ENCODE peak calls at places on chromosomes 7 and 10, in four cellular contexts. G is mesendoderm, H is H9, W is H1. U is an unnamed sample.

GRCh38 chr10:14904316-14904732 is 25.7 kb downstream of the SUV39H2 start:
- DNase-seq in W (no peak), H (no peak), G (peak; percentile 46), U (peak; percentile 35)

GRCh38 chr10:93462881-93463280 is 19.3 kb downstream of the MYOF start:
- DNase-seq in G (no peak), H (no peak), W (no peak), U (peak; percentile 54)

GRCh38 chr10:99945286-99945685 is 64.5 kb downstream of the DNMBP start:
- DNase-seq in H (no peak), G (no peak), W (no peak), U (peak; percentile 93)

GRCh38 chr10:131000737-131001136 is 310.8 kb downstream of the TCERG1L start:
- DNase-seq in G (no peak), H (no peak), W (no peak), U (no peak)

GRCh38 chr10:29746080-29746797 is 111.5 kb upstream of the SVIL start:
- DNase-seq in H (no peak), W (no peak), G (no peak), U (peak; percentile 69)

GRCh38 chr7:71236488-71237179 is 104.7 kb downstream of the GALNT17 start:
- DNase-seq in G (peak; percentile 29), W (no peak), H (no peak), U (no peak)

GRCh38 chr10:97573021-97573420 is 442 bp downstream of the ANKRD2 start:
- DNase-seq in W (no peak), G (no peak), H (no peak), U (peak; percentile 30)

GRCh38 chr7:15780271-15780670 is 93.8 kb upstream of the MEOX2 start:
- DNase-seq in H (no peak), W (no peak), G (peak; percentile 90), U (peak; percentile 10)

GRCh38 chr7:34060548-34060947 is 155.2 kb downstream of the BMPER start:
- DNase-seq in W (no peak), H (no peak), G (no peak), U (peak; percentile 81)

GRCh38 chr10:89337493-89337892 is 9.7 kb downstream of the IFIT3 start:
- DNase-seq in H (no peak), W (no peak), G (peak; percentile 89), U (peak; percentile 73)

GRCh38 chr10:86651021-86651471 is 3.3 kb upstream of the OPN4 start:
- DNase-seq in G (no peak), W (no peak), H (peak; percentile 22), U (no peak)

GRCh38 chr7:151342811-151343210 is 1.2 kb downstream of the NUB1 start:
- DNase-seq in G (no peak), W (no peak), H (no peak), U (no peak)

GRCh38 chr7:19368540-19368939 is 223.3 kb upstream of the FERD3L start:
- DNase-seq in G (peak; percentile 5), W (no peak), H (no peak), U (no peak)

GRCh38 chr10:76902949-76903348 is 734.7 kb downstream of the KCNMA1 start:
- DNase-seq in W (peak; percentile 31), G (peak; percentile 60), H (peak; percentile 77), U (no peak)

GRCh38 chr7:42002654-42003053 is 234.4 kb downstream of the GLI3 start:
- DNase-seq in H (no peak), W (no peak), G (no peak), U (no peak)

GRCh38 chr7:152894295-152895170 is 135.0 kb downstream of the ACTR3B start:
- DNase-seq in G (peak; percentile 49), H (peak; percentile 66), W (no peak), U (no peak)

GRCh38 chr7:152891837-152892236 is 132.3 kb downstream of the ACTR3B start:
- DNase-seq in G (no peak), H (no peak), W (no peak), U (no peak)

GRCh38 chr7:152891160-152891621 is 131.6 kb downstream of the ACTR3B start:
- DNase-seq in W (no peak), G (no peak), H (no peak), U (no peak)

GRCh38 chr7:152896217-152896616 is 136.7 kb downstream of the ACTR3B start:
- DNase-seq in G (no peak), W (no peak), H (no peak), U (no peak)

DNA sequence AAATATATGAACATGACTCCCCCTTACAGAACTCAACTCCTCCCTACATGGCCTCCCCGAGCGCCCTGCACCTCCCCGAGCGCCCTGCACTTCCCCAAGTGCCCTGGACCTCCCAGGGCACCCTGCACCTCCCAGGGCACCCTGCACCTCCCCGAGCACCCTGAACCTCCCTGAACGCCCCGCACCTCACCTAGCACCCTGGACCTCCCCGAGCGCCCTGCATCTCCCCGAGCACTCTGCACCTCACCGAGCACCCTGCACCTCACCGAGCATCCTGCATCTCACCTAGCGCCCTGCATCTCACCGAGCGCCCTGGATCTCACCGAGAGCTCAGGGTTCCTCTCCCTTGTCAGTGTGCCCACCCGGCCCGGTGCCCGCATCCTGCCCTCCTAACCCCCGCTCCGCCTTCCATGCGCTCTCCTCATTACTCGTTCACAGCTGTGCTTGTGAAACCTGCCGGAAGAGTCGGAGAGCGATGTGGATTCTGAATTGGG is 134.3 kb downstream of the ACTR3B start:
- DNase-seq in H (no peak), W (no peak), G (no peak), U (no peak)
- H2BK15ac ChIP-seq in H (no peak overlapping the region), W (no peak overlapping the region), G (no peak overlapping the region), U (no peak overlapping the region)

GRCh38 chr10:17059197-17059688 is 70.4 kb downstream of the CUBN start:
- DNase-seq in H (no peak), W (no peak), G (no peak), U (peak; percentile 95)
- H3K27ac ChIP-seq in H (no peak overlapping the region), W (no peak overlapping the region), G (no peak overlapping the region), U (no peak overlapping the region)

DNA sequence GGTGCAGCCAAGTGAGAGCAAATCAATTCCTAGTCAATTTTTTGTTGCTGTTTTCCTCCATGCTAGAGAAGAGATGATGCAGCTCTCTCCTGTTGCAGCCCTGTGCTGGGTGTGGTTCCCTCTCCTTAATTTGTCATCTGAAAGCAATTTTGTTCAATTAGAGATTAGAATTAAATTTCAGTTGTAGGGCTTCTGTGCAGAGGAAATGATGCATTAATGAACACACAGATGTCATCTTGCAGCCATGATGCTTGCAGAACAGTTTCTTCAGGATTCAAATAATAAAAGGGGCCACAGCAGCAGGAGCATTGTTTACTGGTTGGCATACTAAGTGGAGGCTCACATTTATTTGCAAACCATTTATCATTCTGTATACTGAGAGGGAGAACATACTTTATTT is 266.0 kb downstream of the AUTS2 start:
- DNase-seq in H (no peak), W (no peak), G (no peak), U (no peak)
- H3K56ac ChIP-seq in H (no peak overlapping the region), W (no peak overlapping the region), G (no peak overlapping the region), U (no peak overlapping the region)

GRCh38 chr7:85750454-85750949 is 563.6 kb upstream of the SEMA3D start:
- DNase-seq in H (peak; percentile 76), W (peak; percentile 33), G (peak; percentile 78), U (peak; percentile 37)
- H2BK15ac ChIP-seq in H (no peak overlapping the region), W (no peak overlapping the region), G (no peak overlapping the region), U (no peak overlapping the region)

GRCh38 chr7:114051871-114052324 is 133.1 kb upstream of the PPP1R3A start:
- DNase-seq in H (no peak), G (no peak), W (no peak), U (no peak)

GRCh38 chr7:114047889-114048288 is 129.1 kb upstream of the PPP1R3A start:
- DNase-seq in G (no peak), W (no peak), H (no peak), U (peak; percentile 69)

GRCh38 chr7:114048386-114049235 is 129.8 kb upstream of the PPP1R3A start:
- DNase-seq in G (no peak), H (no peak), W (no peak), U (peak; percentile 23)

GRCh38 chr7:114050571-114050970 is 131.8 kb upstream of the PPP1R3A start:
- DNase-seq in G (no peak), W (no peak), H (no peak), U (no peak)
- H3K27ac ChIP-seq in G (no peak overlapping the region), W (no peak overlapping the region), H (no peak overlapping the region), U (no peak overlapping the region)

U was measured in IMR-90.